ENCODE peak calls at places on chromosomes 4 and X, in ten cellular contexts. A is BJ, Z is cardiac muscle cell, B is GM23338, J is AG10803, X is epithelial cell of esophagus, O is astrocyte of the spinal cord, R is tibial nerve, F is A549, I is stomach. U is an unnamed sample.

GRCh38 chr4:8760561-8760960 is 111.1 kb downstream of the HMX1 start:
- DNase-seq in A (no peak), B (no peak), O (no peak), R (no peak), Z (no peak), X (no peak), F (no peak), J (no peak), I (no peak), U (no peak)

GRCh38 chr4:90542216-90542615 is 415.0 kb downstream of the CCSER1 start:
- DNase-seq in F (no peak), R (no peak), I (no peak), J (no peak), X (no peak), Z (no peak), O (no peak), B (no peak), A (no peak), U (no peak)

GRCh38 chr4:185520119-185520518 is 15.2 kb downstream of the PDLIM3 start:
- DNase-seq in B (no peak), I (no peak), R (no peak), J (no peak), Z (peak), F (no peak), X (no peak), A (no peak), O (no peak), U (no peak)

GRCh38 chr4:54082168-54082567 is 17.8 kb upstream of the CHIC2 start:
- DNase-seq in J (peak), R (no peak), I (peak), Z (peak), F (peak), O (peak), A (peak), X (peak), B (no peak), U (peak)

GRCh38 chr4:84239278-84239845 is 259.7 kb downstream of the NKX6-1 start:
- DNase-seq in I (no peak), B (no peak), X (no peak), Z (no peak), R (no peak), A (no peak), O (no peak), F (no peak), J (no peak), U (no peak)

GRCh38 chrX:78105944-78106650 is 2.0 kb downstream of the PGK1 start:
- DNase-seq in O (no peak), J (no peak), B (no peak), A (no peak), R (no peak), X (no peak), Z (no peak), F (no peak), I (no peak), U (no peak)

GRCh38 chr4:102438396-102438795 is 62.8 kb upstream of the NFKB1 start:
- DNase-seq in I (no peak), J (peak), O (no peak), Z (no peak), A (no peak), R (no peak), X (peak), F (peak), B (no peak), U (peak)

GRCh38 chr4:151824647-151825046 is 63.8 kb upstream of the GATB start:
- DNase-seq in X (no peak), Z (no peak), B (no peak), F (no peak), A (no peak), I (no peak), O (no peak), J (no peak), R (no peak), U (no peak)

GRCh38 chr4:164177186-164177585 is 576.7 kb upstream of the SMIM31 start:
- DNase-seq in F (no peak), J (no peak), I (no peak), Z (no peak), X (no peak), O (no peak), A (no peak), B (no peak), R (no peak), U (no peak)

DNA sequence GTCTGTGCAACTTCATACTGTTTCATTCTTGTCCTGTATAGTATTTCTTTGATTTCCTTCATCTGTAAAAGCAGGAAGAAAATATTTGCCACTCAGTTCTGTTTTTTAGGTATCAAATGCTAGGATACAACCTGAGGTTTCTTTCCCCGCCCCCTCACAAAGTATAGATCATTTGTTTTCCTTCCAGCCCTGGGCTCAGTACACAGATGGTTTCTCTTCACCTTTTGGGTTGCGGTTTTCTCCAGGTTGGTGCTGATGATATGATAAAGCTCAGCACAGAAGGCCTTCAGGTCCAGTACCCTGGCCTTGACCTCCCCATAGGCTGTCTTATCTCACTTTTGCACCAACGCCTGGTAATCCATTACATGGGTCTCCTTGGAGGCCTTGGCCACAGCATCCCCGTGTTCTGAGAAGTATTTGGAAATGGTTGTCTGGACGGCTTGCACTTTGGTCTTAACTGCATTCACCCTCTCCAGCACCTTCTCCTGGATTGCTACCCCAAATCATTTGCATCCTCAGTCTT is 35.2 kb downstream of the PTTG2 start:
- DNase-seq in Z (no peak), I (no peak), F (no peak), B (no peak), R (no peak), A (no peak), J (no peak), O (no peak), X (no peak), U (no peak)
- H3K4me3 ChIP-seq in Z (no peak), I (no peak), F (no peak), B (no peak), R (no peak), A (no peak), J (no peak), O (no peak), X (no peak), U (no peak)

GRCh38 chrX:104565791-104566687 is at the start of gene IL1RAPL2:
- DNase-seq in Z (peak), R (no peak), F (peak), J (no peak), A (no peak), I (peak), O (peak), X (peak), B (peak), U (peak)
- TF ChIP-seq CTCF in Z (peak), R (peak), F (peak), J (peak), A (peak), I (peak), O (peak), X (peak), B (peak), U (peak)

DNA sequence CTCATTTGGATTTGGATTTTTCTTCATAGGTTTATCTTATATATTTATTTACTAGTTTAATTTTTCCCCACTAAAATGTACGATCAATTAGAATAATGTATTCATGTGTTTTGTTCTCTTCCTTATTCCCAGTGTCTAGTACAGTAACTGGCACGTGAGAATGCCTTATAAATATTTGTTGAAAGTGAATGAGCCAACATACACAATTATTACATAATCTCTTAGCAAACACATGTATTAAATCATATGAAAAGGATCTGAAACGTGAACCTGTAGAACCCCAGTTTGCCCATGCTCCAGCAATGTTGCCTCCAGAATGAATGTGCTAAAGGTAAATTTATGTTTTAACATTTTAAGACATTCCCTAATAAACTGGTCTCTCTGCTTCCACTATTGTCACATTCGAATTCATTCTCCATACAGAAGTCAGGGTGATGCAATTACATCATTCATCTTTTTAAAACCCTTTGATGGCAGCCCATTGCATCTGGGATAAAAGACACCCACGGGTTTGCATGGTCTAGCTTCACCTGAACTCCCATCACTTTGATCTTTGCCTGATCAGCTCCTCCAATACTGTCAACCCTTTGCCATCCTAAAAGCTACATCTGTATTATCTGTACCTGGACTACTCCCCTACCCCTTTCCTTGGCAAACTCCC is 30.7 kb upstream of the AREG start:
- DNase-seq in O (no peak), J (no peak), F (no peak), Z (no peak), I (no peak), B (no peak), R (no peak), X (peak), A (no peak), U (no peak)
- H3K4me3 ChIP-seq in O (no peak), J (no peak), F (no peak), Z (no peak), I (no peak), B (no peak), R (no peak), X (no peak), A (no peak), U (no peak)

GRCh38 chrX:139446832-139447231 is 83.7 kb upstream of the F9 start:
- DNase-seq in B (no peak), A (no peak), F (no peak), Z (no peak), J (no peak), X (no peak), R (no peak), O (no peak), I (no peak), U (no peak)

DNA sequence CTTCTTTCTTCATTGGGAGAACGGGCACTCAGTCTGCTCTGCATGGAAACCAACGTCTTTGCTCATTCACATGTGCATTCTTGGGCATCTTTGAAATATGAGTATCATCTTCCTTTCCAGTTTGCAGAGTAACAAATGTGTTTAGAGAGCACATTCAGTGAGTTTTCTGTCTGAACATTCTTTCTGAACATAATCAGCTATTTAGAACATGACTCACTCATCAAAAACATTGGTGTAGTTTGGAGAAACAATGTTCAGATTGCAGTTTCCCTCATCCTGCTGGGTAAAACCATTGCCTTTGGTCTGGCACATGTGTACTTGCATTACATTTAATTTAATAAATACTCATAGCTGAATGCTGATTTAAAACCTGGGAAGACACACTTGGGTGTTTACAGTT is 81.5 kb upstream of the F9 start:
- DNase-seq in Z (no peak), I (no peak), O (peak), A (no peak), B (no peak), R (no peak), F (no peak), J (peak), X (peak), U (peak)
- TF ChIP-seq CTCF in Z (no peak), I (no peak), O (no peak), A (no peak), B (no peak), R (no peak), F (no peak), J (no peak), X (no peak), U (no peak)

U was measured in fibroblast of mammary gland.